ENCODE peak calls at places on chromosomes 3 and 15, in seven cellular contexts. One of them, this sample, is unnamed.

GRCh38 chr15:51750942-51751686 is at the start of gene TMOD2:
- DNase-seq in stomach: peak; percentile 53
- DNase-seq in H9: peak; percentile 65
- DNase-seq in left lung: peak; percentile 46
- DNase-seq in GM23338: peak; percentile 81
- DNase-seq in astrocyte: no peak
- DNase-seq in heart right ventricle: peak; percentile 62
- DNase-seq in this sample: peak; percentile 58

GRCh38 chr3:110900583-110900982 is 171.0 kb upstream of the NECTIN3 start:
- DNase-seq in left lung: no peak
- DNase-seq in stomach: no peak
- DNase-seq in heart right ventricle: no peak
- DNase-seq in astrocyte: peak; percentile 34
- DNase-seq in H9: no peak
- DNase-seq in GM23338: no peak
- DNase-seq in this sample: no peak

GRCh38 chr3:136694321-136694720 is 57.9 kb downstream of the STAG1 start:
- DNase-seq in H9: no peak
- DNase-seq in stomach: no peak
- DNase-seq in heart right ventricle: no peak
- DNase-seq in left lung: no peak
- DNase-seq in astrocyte: no peak
- DNase-seq in GM23338: no peak
- DNase-seq in this sample: no peak

GRCh38 chr15:37101634-37102314 is 1.4 kb upstream of the MEIS2 start:
- DNase-seq in GM23338: peak; percentile 86
- DNase-seq in astrocyte: peak; percentile 74
- DNase-seq in left lung: peak; percentile 65
- DNase-seq in H9: peak; percentile 83
- DNase-seq in stomach: peak; percentile 74
- DNase-seq in heart right ventricle: peak; percentile 82
- DNase-seq in this sample: peak; percentile 86

GRCh38 chr3:111621535-111621934 is 26.4 kb upstream of the ZBED2 start:
- DNase-seq in H9: peak; percentile 81
- DNase-seq in heart right ventricle: no peak
- DNase-seq in GM23338: peak; percentile 88
- DNase-seq in stomach: no peak
- DNase-seq in left lung: no peak
- DNase-seq in astrocyte: no peak
- DNase-seq in this sample: no peak

GRCh38 chr3:112752092-112752512 is 94.6 kb downstream of the CD200R1L start:
- DNase-seq in heart right ventricle: no peak
- DNase-seq in stomach: no peak
- DNase-seq in astrocyte: no peak
- DNase-seq in GM23338: no peak
- DNase-seq in H9: no peak
- DNase-seq in left lung: no peak
- DNase-seq in this sample: no peak

GRCh38 chr15:53962646-53963561 is 15.3 kb upstream of the UNC13C start:
- DNase-seq in stomach: peak; percentile 43
- DNase-seq in astrocyte: no peak
- DNase-seq in H9: peak; percentile 30
- DNase-seq in heart right ventricle: peak; percentile 4
- DNase-seq in left lung: no peak
- DNase-seq in GM23338: peak; percentile 32
- DNase-seq in this sample: no peak

GRCh38 chr3:45795882-45796765 is at the start of gene SLC6A20:
- DNase-seq in GM23338: peak; percentile 72
- DNase-seq in left lung: no peak
- DNase-seq in astrocyte: no peak
- DNase-seq in heart right ventricle: no peak
- DNase-seq in H9: peak; percentile 56
- DNase-seq in stomach: peak; percentile 44
- DNase-seq in this sample: no peak

GRCh38 chr15:74422723-74423442 is 10.9 kb downstream of the SEMA7A start:
- DNase-seq in heart right ventricle: no peak
- DNase-seq in stomach: no peak
- DNase-seq in astrocyte: peak; percentile 61
- DNase-seq in GM23338: peak; percentile 43
- DNase-seq in left lung: no peak
- DNase-seq in H9: peak; percentile 62
- DNase-seq in this sample: no peak

GRCh38 chr3:12400795-12401194 is 83.5 kb upstream of the TSEN2 start:
- DNase-seq in heart right ventricle: no peak
- DNase-seq in H9: no peak
- DNase-seq in stomach: no peak
- DNase-seq in astrocyte: peak; percentile 88
- DNase-seq in GM23338: no peak
- DNase-seq in left lung: no peak
- DNase-seq in this sample: no peak

GRCh38 chr3:128322030-128323022 is 144.4 kb downstream of the DNAJB8 start:
- DNase-seq in heart right ventricle: peak; percentile 42
- DNase-seq in astrocyte: peak; percentile 8
- DNase-seq in H9: peak; percentile 83
- DNase-seq in GM23338: peak; percentile 79
- DNase-seq in stomach: peak; percentile 57
- DNase-seq in left lung: no peak
- DNase-seq in this sample: no peak

GRCh38 chr3:169619793-169620192 is 43.7 kb downstream of the MECOM start:
- DNase-seq in heart right ventricle: no peak
- DNase-seq in H9: peak; percentile 43
- DNase-seq in GM23338: peak; percentile 64
- DNase-seq in stomach: no peak
- DNase-seq in left lung: no peak
- DNase-seq in astrocyte: no peak
- DNase-seq in this sample: no peak

GRCh38 chr15:90871097-90871715 is 2.8 kb downstream of the FURIN start:
- DNase-seq in stomach: no peak
- DNase-seq in left lung: no peak
- DNase-seq in H9: no peak
- DNase-seq in heart right ventricle: peak; percentile 53
- DNase-seq in GM23338: peak; percentile 62
- DNase-seq in astrocyte: no peak
- DNase-seq in this sample: peak; percentile 68

GRCh38 chr3:56799251-56799882 is 2.4 kb downstream of the ARHGEF3 start:
- DNase-seq in astrocyte: peak; percentile 39
- DNase-seq in heart right ventricle: no peak
- DNase-seq in stomach: no peak
- DNase-seq in left lung: no peak
- DNase-seq in H9: no peak
- DNase-seq in GM23338: peak; percentile 81
- DNase-seq in this sample: no peak

GRCh38 chr15:44719293-44719999 is 8.1 kb downstream of the B2M start:
- DNase-seq in left lung: no peak
- DNase-seq in GM23338: peak; percentile 33
- DNase-seq in stomach: no peak
- DNase-seq in heart right ventricle: no peak
- DNase-seq in H9: no peak
- DNase-seq in astrocyte: peak; percentile 8
- DNase-seq in this sample: no peak

GRCh38 chr3:143571548-143571947 is 276.7 kb downstream of the SLC9A9 start:
- DNase-seq in left lung: no peak
- DNase-seq in stomach: no peak
- DNase-seq in heart right ventricle: no peak
- DNase-seq in H9: no peak
- DNase-seq in GM23338: no peak
- DNase-seq in astrocyte: peak; percentile 53
- DNase-seq in this sample: no peak

GRCh38 chr15:61112231-61112630 is 116.9 kb downstream of the RORA start:
- DNase-seq in heart right ventricle: no peak
- DNase-seq in stomach: no peak
- DNase-seq in astrocyte: no peak
- DNase-seq in left lung: no peak
- DNase-seq in H9: peak; percentile 45
- DNase-seq in GM23338: peak; percentile 73
- DNase-seq in this sample: no peak

GRCh38 chr3:99862208-99862607 is 44.5 kb downstream of the CMSS1 start:
- DNase-seq in heart right ventricle: no peak
- DNase-seq in H9: no peak
- DNase-seq in astrocyte: peak; percentile 73
- DNase-seq in stomach: no peak
- DNase-seq in GM23338: no peak
- DNase-seq in left lung: no peak
- DNase-seq in this sample: no peak

GRCh38 chr3:96449803-96450202 is 364.6 kb upstream of the EPHA6 start:
- DNase-seq in stomach: no peak
- DNase-seq in H9: peak; percentile 26
- DNase-seq in GM23338: peak; percentile 36
- DNase-seq in heart right ventricle: no peak
- DNase-seq in astrocyte: no peak
- DNase-seq in left lung: no peak
- DNase-seq in this sample: no peak

GRCh38 chr15:63461230-63461629 is 43.2 kb upstream of the USP3 start:
- DNase-seq in heart right ventricle: no peak
- DNase-seq in left lung: no peak
- DNase-seq in H9: peak; percentile 81
- DNase-seq in astrocyte: no peak
- DNase-seq in stomach: peak; percentile 61
- DNase-seq in GM23338: peak; percentile 80
- DNase-seq in this sample: no peak

GRCh38 chr3:171876651-171877272 is 33.6 kb downstream of the TMEM212 start:
- DNase-seq in H9: no peak
- DNase-seq in GM23338: no peak
- DNase-seq in left lung: no peak
- DNase-seq in stomach: no peak
- DNase-seq in astrocyte: peak; percentile 100
- DNase-seq in heart right ventricle: no peak
- DNase-seq in this sample: no peak

GRCh38 chr3:68129065-68129464 is 474.7 kb upstream of the SUCLG2 start:
- DNase-seq in left lung: no peak
- DNase-seq in heart right ventricle: no peak
- DNase-seq in H9: no peak
- DNase-seq in stomach: no peak
- DNase-seq in astrocyte: no peak
- DNase-seq in GM23338: peak; percentile 32
- DNase-seq in this sample: no peak

GRCh38 chr3:68121291-68121690 is 466.9 kb upstream of the SUCLG2 start:
- DNase-seq in heart right ventricle: no peak
- DNase-seq in H9: no peak
- DNase-seq in astrocyte: no peak
- DNase-seq in GM23338: no peak
- DNase-seq in stomach: no peak
- DNase-seq in left lung: no peak
- DNase-seq in this sample: no peak

DNA sequence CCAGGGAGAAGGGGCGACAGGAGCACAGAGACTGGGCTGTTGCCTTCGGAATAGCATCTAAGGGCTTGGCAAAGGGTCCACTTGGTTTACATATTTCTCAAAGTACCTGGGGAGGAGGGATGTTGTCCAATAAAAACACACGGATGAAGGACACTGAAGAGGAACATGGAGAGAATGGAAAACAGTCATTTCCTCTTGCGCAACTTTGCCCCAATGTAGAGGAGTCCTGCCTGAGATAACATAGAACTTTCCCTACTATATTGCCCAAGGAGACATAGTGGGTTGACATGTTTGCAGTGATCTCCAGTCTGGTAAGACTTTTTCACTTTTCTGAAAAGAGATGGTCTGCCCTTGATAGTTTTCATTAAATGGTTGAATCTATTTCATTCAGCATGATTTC is 468.8 kb upstream of the SUCLG2 start:
- DNase-seq in GM23338: no peak
- DNase-seq in stomach: no peak
- DNase-seq in H9: no peak
- DNase-seq in astrocyte: no peak
- DNase-seq in left lung: no peak
- DNase-seq in heart right ventricle: no peak
- DNase-seq in this sample: no peak
- H3K27ac ChIP-seq in GM23338: no peak overlapping the region
- H3K27ac ChIP-seq in stomach: no peak overlapping the region
- H3K27ac ChIP-seq in H9: no peak overlapping the region
- H3K27ac ChIP-seq in astrocyte: no peak overlapping the region
- H3K27ac ChIP-seq in left lung: no peak overlapping the region
- H3K27ac ChIP-seq in heart right ventricle: no peak overlapping the region
- H3K27ac ChIP-seq in this sample: no peak overlapping the region

GRCh38 chr15:92805080-92805708 is 94.9 kb upstream of the CHD2 start:
- DNase-seq in GM23338: no peak
- DNase-seq in heart right ventricle: no peak
- DNase-seq in left lung: peak; percentile 12
- DNase-seq in stomach: no peak
- DNase-seq in H9: no peak
- DNase-seq in astrocyte: no peak
- DNase-seq in this sample: no peak

GRCh38 chr15:92809064-92809879 is 90.9 kb upstream of the CHD2 start:
- DNase-seq in left lung: peak; percentile 99
- DNase-seq in heart right ventricle: peak; percentile 100
- DNase-seq in H9: peak; percentile 98
- DNase-seq in stomach: peak; percentile 99
- DNase-seq in GM23338: peak; percentile 97
- DNase-seq in astrocyte: peak; percentile 83
- DNase-seq in this sample: peak; percentile 98

GRCh38 chr15:92808611-92809063 is 91.5 kb upstream of the CHD2 start:
- DNase-seq in heart right ventricle: peak; percentile 62
- DNase-seq in H9: no peak
- DNase-seq in astrocyte: peak; percentile 72
- DNase-seq in GM23338: peak; percentile 69
- DNase-seq in left lung: peak; percentile 69
- DNase-seq in stomach: no peak
- DNase-seq in this sample: peak; percentile 66

GRCh38 chr15:92807971-92808571 is 92.1 kb upstream of the CHD2 start:
- DNase-seq in astrocyte: no peak
- DNase-seq in H9: no peak
- DNase-seq in GM23338: peak; percentile 46
- DNase-seq in heart right ventricle: no peak
- DNase-seq in stomach: no peak
- DNase-seq in left lung: peak; percentile 47
- DNase-seq in this sample: peak; percentile 57

GRCh38 chr15:92806763-92807162 is 93.4 kb upstream of the CHD2 start:
- DNase-seq in GM23338: no peak
- DNase-seq in left lung: peak; percentile 36
- DNase-seq in astrocyte: no peak
- DNase-seq in H9: no peak
- DNase-seq in heart right ventricle: peak; percentile 40
- DNase-seq in stomach: no peak
- DNase-seq in this sample: peak; percentile 61
- H3K4me1 ChIP-seq in GM23338: peaks cover 23% of the 10 kb centered on the region
- H3K4me1 ChIP-seq in left lung: peaks cover 88% of the 10 kb centered on the region
- H3K4me1 ChIP-seq in astrocyte: peaks cover 47% of the 10 kb centered on the region
- H3K4me1 ChIP-seq in H9: peaks cover 7% of the 10 kb centered on the region
- H3K4me1 ChIP-seq in heart right ventricle: peaks cover 16% of the 10 kb centered on the region
- H3K4me1 ChIP-seq in stomach: peaks cover 30% of the 10 kb centered on the region
- H3K4me1 ChIP-seq in this sample: peaks cover 7% of the 10 kb centered on the region

GRCh38 chr3:52019352-52020080 is 23.8 kb upstream of the RPL29 start:
- DNase-seq in H9: no peak
- DNase-seq in stomach: no peak
- DNase-seq in heart right ventricle: peak; percentile 84
- DNase-seq in left lung: no peak
- DNase-seq in GM23338: no peak
- DNase-seq in astrocyte: no peak
- DNase-seq in this sample: peak; percentile 63
- H3K27ac ChIP-seq in H9: no peak overlapping the region
- H3K27ac ChIP-seq in stomach: no peak overlapping the region
- H3K27ac ChIP-seq in heart right ventricle: peak overlapping the region; percentile 93
- H3K27ac ChIP-seq in left lung: no peak overlapping the region
- H3K27ac ChIP-seq in GM23338: no peak overlapping the region
- H3K27ac ChIP-seq in astrocyte: no peak overlapping the region
- H3K27ac ChIP-seq in this sample: no peak overlapping the region

DNA sequence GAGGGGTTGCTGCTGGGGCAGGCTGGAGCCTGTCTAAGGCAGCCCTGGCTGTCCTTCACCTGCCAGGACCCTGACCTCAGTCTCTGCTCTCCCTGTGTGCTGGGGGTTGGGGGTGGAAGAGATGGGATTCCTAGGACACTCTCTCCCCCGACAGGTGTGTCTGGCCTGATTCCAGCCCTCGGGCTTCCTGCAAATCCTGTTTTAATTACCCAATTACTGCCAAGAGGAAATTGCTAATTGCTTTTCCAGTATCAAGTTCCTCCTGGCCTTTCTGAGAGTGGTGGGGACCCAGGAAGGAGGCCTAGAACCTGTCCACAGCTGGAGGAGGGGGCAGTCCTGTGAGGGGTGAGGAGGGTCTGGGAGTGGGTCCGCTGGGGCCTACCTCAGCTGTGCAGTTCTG is 15.8 kb downstream of the PLXNA1 start:
- DNase-seq in stomach: no peak
- DNase-seq in astrocyte: no peak
- DNase-seq in H9: no peak
- DNase-seq in left lung: no peak
- DNase-seq in heart right ventricle: no peak
- DNase-seq in GM23338: no peak
- DNase-seq in this sample: no peak
- H3K4me1 ChIP-seq in stomach: peaks cover 27% of the 10 kb centered on the region
- H3K4me1 ChIP-seq in astrocyte: peaks cover 26% of the 10 kb centered on the region
- H3K4me1 ChIP-seq in H9: peaks cover 4% of the 10 kb centered on the region
- H3K4me1 ChIP-seq in left lung: peaks cover 48% of the 10 kb centered on the region
- H3K4me1 ChIP-seq in heart right ventricle: peaks cover 49% of the 10 kb centered on the region
- H3K4me1 ChIP-seq in GM23338: peaks cover 10% of the 10 kb centered on the region
- H3K4me1 ChIP-seq in this sample: peaks cover 16% of the 10 kb centered on the region